ENCODE peak calls at places on chromosomes 2 and 18, in eight cellular contexts. I is heart right ventricle, G is ascending aorta, T is AML-193, C is T follicular helper cell, F is GM04504, A is posterior cingulate gyrus, D is AG10803. J is an unnamed sample.

GRCh38 chr2:1088192-1088860 is 137.7 kb downstream of the SNTG2 start:
- DNase-seq in I (no peak), G (no peak), T (no peak), C (no peak), F (no peak), A (no peak), D (peak), J (no peak)

GRCh38 chr2:30527859-30528258 is 80.8 kb downstream of the LCLAT1 start:
- DNase-seq in I (no peak), G (no peak), T (no peak), C (no peak), F (no peak), A (no peak), D (no peak), J (no peak)

GRCh38 chr18:32930695-32931301 is 158.0 kb upstream of the KLHL14 start:
- DNase-seq in I (no peak), G (no peak), T (peak), C (no peak), F (no peak), A (no peak), D (peak), J (no peak)

GRCh38 chr2:238031749-238032148 is 29.1 kb upstream of the SCLY start:
- DNase-seq in I (no peak), G (no peak), T (no peak), C (no peak), F (no peak), A (no peak), D (no peak), J (no peak)

GRCh38 chr18:354003-354402 is 86.2 kb upstream of the THOC1 start:
- DNase-seq in I (no peak), G (no peak), T (no peak), C (no peak), F (no peak), A (no peak), D (no peak), J (no peak)

GRCh38 chr2:38528008-38528442 is 74.7 kb downstream of the HNRNPLL start:
- DNase-seq in I (peak), G (peak), T (no peak), C (no peak), F (no peak), A (peak), D (peak), J (peak)

GRCh38 chr2:157150747-157151146 is 106.8 kb upstream of the GALNT5 start:
- DNase-seq in I (no peak), G (no peak), T (no peak), C (no peak), F (no peak), A (no peak), D (no peak), J (no peak)

GRCh38 chr2:20513946-20514345 is 67.1 kb downstream of the RHOB start:
- DNase-seq in I (no peak), G (no peak), T (no peak), C (no peak), F (no peak), A (no peak), D (no peak), J (no peak)

GRCh38 chr2:206260427-206261012 is 13.9 kb upstream of the ZDBF2 start:
- DNase-seq in I (no peak), G (no peak), T (peak), C (no peak), F (peak), A (no peak), D (peak), J (no peak)

GRCh38 chr2:3495956-3496355 is 23.4 kb downstream of the ADI1 start:
- DNase-seq in I (no peak), G (no peak), T (no peak), C (no peak), F (no peak), A (no peak), D (no peak), J (no peak)

GRCh38 chr2:225288986-225289385 is 110.5 kb upstream of the NYAP2 start:
- DNase-seq in I (no peak), G (no peak), T (no peak), C (no peak), F (no peak), A (no peak), D (no peak), J (no peak)

GRCh38 chr18:61308795-61309393 is 24.3 kb upstream of the CDH20 start:
- DNase-seq in I (no peak), G (no peak), T (no peak), C (no peak), F (no peak), A (peak), D (no peak), J (peak)

GRCh38 chr2:109216332-109216731 is 87.3 kb downstream of the SH3RF3 start:
- DNase-seq in I (no peak), G (peak), T (no peak), C (no peak), F (no peak), A (no peak), D (no peak), J (no peak)

GRCh38 chr2:237433920-237434319 is 20.0 kb upstream of the COL6A3 start:
- DNase-seq in I (no peak), G (no peak), T (no peak), C (no peak), F (no peak), A (no peak), D (no peak), J (no peak)

GRCh38 chr2:17757321-17757720 is 3.4 kb downstream of the GEN1 start:
- DNase-seq in I (no peak), G (no peak), T (no peak), C (no peak), F (no peak), A (no peak), D (peak), J (no peak)

GRCh38 chr2:23404426-23404825 is 19.4 kb downstream of the KLHL29 start:
- DNase-seq in I (no peak), G (peak), T (peak), C (no peak), F (no peak), A (no peak), D (peak), J (peak)

GRCh38 chr2:232375164-232375563 is 3.4 kb upstream of the ALPP start:
- DNase-seq in I (no peak), G (no peak), T (no peak), C (no peak), F (no peak), A (no peak), D (no peak), J (no peak)

GRCh38 chr2:128543646-128544045 is 225.0 kb upstream of the HS6ST1 start:
- DNase-seq in I (no peak), G (peak), T (no peak), C (no peak), F (no peak), A (no peak), D (no peak), J (no peak)

GRCh38 chr2:164620873-164621760 is at the start of gene GRB14:
- DNase-seq in I (peak), G (no peak), T (no peak), C (no peak), F (no peak), A (no peak), D (peak), J (peak)

GRCh38 chr2:38909872-38910271 is 20.2 kb downstream of the ARHGEF33 start:
- DNase-seq in I (no peak), G (no peak), T (no peak), C (no peak), F (no peak), A (no peak), D (no peak), J (no peak)

GRCh38 chr18:53864758-53865157 is 359.7 kb downstream of the MBD2 start:
- DNase-seq in I (no peak), G (no peak), T (no peak), C (no peak), F (no peak), A (no peak), D (peak), J (no peak)

GRCh38 chr2:150122871-150123588 is 364.4 kb downstream of the RND3 start:
- DNase-seq in I (no peak), G (no peak), T (no peak), C (no peak), F (peak), A (no peak), D (peak), J (no peak)

GRCh38 chr2:118668431-118669424 is 178.7 kb downstream of the EN1 start:
- DNase-seq in I (no peak), G (peak), T (no peak), C (no peak), F (peak), A (no peak), D (peak), J (no peak)

GRCh38 chr2:16010951-16011620 is 70.7 kb downstream of the MYCN start:
- DNase-seq in I (no peak), G (no peak), T (no peak), C (no peak), F (no peak), A (no peak), D (no peak), J (no peak)

GRCh38 chr2:179104736-179105135 is 54.8 kb upstream of the CCDC141 start:
- DNase-seq in I (no peak), G (no peak), T (peak), C (no peak), F (no peak), A (no peak), D (no peak), J (no peak)

GRCh38 chr2:10413488-10413887 is 34.6 kb downstream of the ODC1 start:
- DNase-seq in I (no peak), G (no peak), T (no peak), C (no peak), F (no peak), A (no peak), D (no peak), J (no peak)

GRCh38 chr2:26557244-26557925 is 79.5 kb upstream of the OTOF start:
- DNase-seq in I (no peak), G (peak), T (no peak), C (no peak), F (no peak), A (peak), D (no peak), J (no peak)

GRCh38 chr18:31549416-31549815 is 42.3 kb upstream of the TTR start:
- DNase-seq in I (no peak), G (no peak), T (no peak), C (no peak), F (no peak), A (no peak), D (no peak), J (no peak)

GRCh38 chr2:173720310-173720709 is 244.9 kb downstream of the SP3 start:
- DNase-seq in I (no peak), G (no peak), T (no peak), C (no peak), F (peak), A (no peak), D (peak), J (no peak)

GRCh38 chr2:38489846-38490245 is 112.8 kb upstream of the ATL2 start:
- DNase-seq in I (no peak), G (no peak), T (no peak), C (no peak), F (no peak), A (no peak), D (no peak), J (no peak)

GRCh38 chr2:37692731-37693130 is 21.3 kb upstream of the CDC42EP3 start:
- DNase-seq in I (no peak), G (no peak), T (no peak), C (no peak), F (no peak), A (no peak), D (peak), J (no peak)

GRCh38 chr18:66676699-66677098 is 72.8 kb upstream of the CDH19 start:
- DNase-seq in I (no peak), G (no peak), T (no peak), C (no peak), F (no peak), A (no peak), D (no peak), J (no peak)

GRCh38 chr2:178891265-178891958 is 84.2 kb upstream of the TTN start:
- DNase-seq in I (no peak), G (peak), T (peak), C (peak), F (peak), A (no peak), D (peak), J (peak)

GRCh38 chr2:122858075-122858702 is 1102.7 kb downstream of the TSN start:
- DNase-seq in I (no peak), G (no peak), T (no peak), C (no peak), F (no peak), A (no peak), D (no peak), J (no peak)

GRCh38 chr2:240557808-240558207 is at the start of gene ANKMY1:
- DNase-seq in I (peak), G (no peak), T (no peak), C (peak), F (peak), A (peak), D (peak), J (peak)

J was measured in Ammon's horn.